ENCODE peak calls at places on chromosomes 1 and 21, in ten cellular contexts. One of them, this sample, is unnamed.

GRCh38 chr1:41394918-41395598 is 33.8 kb downstream of the FOXO6 start:
- DNase-seq in suprapubic skin: no peak
- DNase-seq in K562: peak
- DNase-seq in tibial nerve: no peak
- DNase-seq in ovary: no peak
- DNase-seq in A549: no peak
- DNase-seq in SK-N-SH: peak
- DNase-seq in transverse colon: no peak
- DNase-seq in esophagus muscularis mucosa: no peak
- DNase-seq in HepG2: no peak
- DNase-seq in this sample: peak

GRCh38 chr1:86370627-86371026 is 25.5 kb downstream of the ODF2L start:
- DNase-seq in suprapubic skin: no peak
- DNase-seq in K562: no peak
- DNase-seq in tibial nerve: no peak
- DNase-seq in ovary: no peak
- DNase-seq in A549: no peak
- DNase-seq in SK-N-SH: no peak
- DNase-seq in transverse colon: no peak
- DNase-seq in esophagus muscularis mucosa: no peak
- DNase-seq in HepG2: no peak
- DNase-seq in this sample: no peak

GRCh38 chr1:112257043-112257835 is 138.8 kb upstream of the CTTNBP2NL start:
- DNase-seq in suprapubic skin: no peak
- DNase-seq in K562: no peak
- DNase-seq in tibial nerve: no peak
- DNase-seq in ovary: no peak
- DNase-seq in A549: no peak
- DNase-seq in SK-N-SH: no peak
- DNase-seq in transverse colon: no peak
- DNase-seq in esophagus muscularis mucosa: no peak
- DNase-seq in HepG2: no peak
- DNase-seq in this sample: no peak

GRCh38 chr1:110068646-110069301 is 1.7 kb downstream of the ALX3 start:
- DNase-seq in suprapubic skin: no peak
- DNase-seq in K562: no peak
- DNase-seq in tibial nerve: no peak
- DNase-seq in ovary: no peak
- DNase-seq in A549: no peak
- DNase-seq in SK-N-SH: no peak
- DNase-seq in transverse colon: no peak
- DNase-seq in esophagus muscularis mucosa: no peak
- DNase-seq in HepG2: no peak
- DNase-seq in this sample: no peak

GRCh38 chr1:182185822-182186756 is 124.6 kb upstream of the ZNF648 start:
- DNase-seq in suprapubic skin: no peak
- DNase-seq in K562: no peak
- DNase-seq in tibial nerve: no peak
- DNase-seq in ovary: no peak
- DNase-seq in A549: peak
- DNase-seq in SK-N-SH: no peak
- DNase-seq in transverse colon: no peak
- DNase-seq in esophagus muscularis mucosa: no peak
- DNase-seq in HepG2: peak
- DNase-seq in this sample: no peak

GRCh38 chr1:172959578-172959977 is 91.2 kb downstream of the TNFSF18 start:
- DNase-seq in suprapubic skin: no peak
- DNase-seq in K562: no peak
- DNase-seq in tibial nerve: no peak
- DNase-seq in ovary: no peak
- DNase-seq in A549: no peak
- DNase-seq in SK-N-SH: no peak
- DNase-seq in transverse colon: no peak
- DNase-seq in esophagus muscularis mucosa: no peak
- DNase-seq in HepG2: no peak
- DNase-seq in this sample: no peak

GRCh38 chr1:156859523-156860112 is 701 bp upstream of the INSRR start:
- DNase-seq in suprapubic skin: no peak
- DNase-seq in K562: no peak
- DNase-seq in tibial nerve: no peak
- DNase-seq in ovary: no peak
- DNase-seq in A549: peak
- DNase-seq in SK-N-SH: peak
- DNase-seq in transverse colon: no peak
- DNase-seq in esophagus muscularis mucosa: no peak
- DNase-seq in HepG2: no peak
- DNase-seq in this sample: no peak

GRCh38 chr1:33374336-33375105 is 53.6 kb upstream of the A3GALT2 start:
- DNase-seq in suprapubic skin: peak
- DNase-seq in K562: peak
- DNase-seq in tibial nerve: no peak
- DNase-seq in ovary: no peak
- DNase-seq in A549: no peak
- DNase-seq in SK-N-SH: no peak
- DNase-seq in transverse colon: no peak
- DNase-seq in esophagus muscularis mucosa: no peak
- DNase-seq in HepG2: no peak
- DNase-seq in this sample: no peak

GRCh38 chr1:203992440-203992839 is 80.5 kb upstream of the SOX13 start:
- DNase-seq in suprapubic skin: no peak
- DNase-seq in K562: no peak
- DNase-seq in tibial nerve: no peak
- DNase-seq in ovary: no peak
- DNase-seq in A549: no peak
- DNase-seq in SK-N-SH: no peak
- DNase-seq in transverse colon: no peak
- DNase-seq in esophagus muscularis mucosa: no peak
- DNase-seq in HepG2: no peak
- DNase-seq in this sample: no peak

GRCh38 chr1:90580176-90580575 is 136.9 kb downstream of the BARHL2 start:
- DNase-seq in suprapubic skin: no peak
- DNase-seq in K562: no peak
- DNase-seq in tibial nerve: no peak
- DNase-seq in ovary: no peak
- DNase-seq in A549: no peak
- DNase-seq in SK-N-SH: no peak
- DNase-seq in transverse colon: peak
- DNase-seq in esophagus muscularis mucosa: no peak
- DNase-seq in HepG2: no peak
- DNase-seq in this sample: no peak

GRCh38 chr21:36803051-36803709 is 104.3 kb downstream of the SIM2 start:
- DNase-seq in suprapubic skin: no peak
- DNase-seq in K562: no peak
- DNase-seq in tibial nerve: no peak
- DNase-seq in ovary: no peak
- DNase-seq in A549: no peak
- DNase-seq in SK-N-SH: no peak
- DNase-seq in transverse colon: no peak
- DNase-seq in esophagus muscularis mucosa: no peak
- DNase-seq in HepG2: no peak
- DNase-seq in this sample: no peak

GRCh38 chr1:232950919-232951579 is 638 bp downstream of the NTPCR start:
- DNase-seq in suprapubic skin: no peak
- DNase-seq in K562: peak
- DNase-seq in tibial nerve: no peak
- DNase-seq in ovary: no peak
- DNase-seq in A549: peak
- DNase-seq in SK-N-SH: peak
- DNase-seq in transverse colon: peak
- DNase-seq in esophagus muscularis mucosa: no peak
- DNase-seq in HepG2: peak
- DNase-seq in this sample: no peak

GRCh38 chr1:225544924-225545323 is 108.0 kb downstream of the ENAH start:
- DNase-seq in suprapubic skin: no peak
- DNase-seq in K562: no peak
- DNase-seq in tibial nerve: no peak
- DNase-seq in ovary: no peak
- DNase-seq in A549: no peak
- DNase-seq in SK-N-SH: no peak
- DNase-seq in transverse colon: no peak
- DNase-seq in esophagus muscularis mucosa: no peak
- DNase-seq in HepG2: no peak
- DNase-seq in this sample: no peak

GRCh38 chr1:234975122-234975940 is 153.3 kb downstream of the TOMM20 start:
- DNase-seq in suprapubic skin: peak
- DNase-seq in K562: peak
- DNase-seq in tibial nerve: no peak
- DNase-seq in ovary: no peak
- DNase-seq in A549: peak
- DNase-seq in SK-N-SH: no peak
- DNase-seq in transverse colon: no peak
- DNase-seq in esophagus muscularis mucosa: no peak
- DNase-seq in HepG2: peak
- DNase-seq in this sample: peak

GRCh38 chr1:25204797-25205441 is 27.4 kb downstream of the SYF2 start:
- DNase-seq in suprapubic skin: no peak
- DNase-seq in K562: peak
- DNase-seq in tibial nerve: no peak
- DNase-seq in ovary: no peak
- DNase-seq in A549: peak
- DNase-seq in SK-N-SH: peak
- DNase-seq in transverse colon: no peak
- DNase-seq in esophagus muscularis mucosa: no peak
- DNase-seq in HepG2: peak
- DNase-seq in this sample: peak

GRCh38 chr1:117928881-117929339 is 511 bp downstream of the GDAP2 start:
- DNase-seq in suprapubic skin: peak
- DNase-seq in K562: peak
- DNase-seq in tibial nerve: peak
- DNase-seq in ovary: peak
- DNase-seq in A549: peak
- DNase-seq in SK-N-SH: peak
- DNase-seq in transverse colon: peak
- DNase-seq in esophagus muscularis mucosa: peak
- DNase-seq in HepG2: peak
- DNase-seq in this sample: peak
- TF ChIP-seq EP300 in suprapubic skin: no peak
- TF ChIP-seq EP300 in K562: no peak
- TF ChIP-seq EP300 in tibial nerve: no peak
- TF ChIP-seq EP300 in ovary: no peak
- TF ChIP-seq EP300 in A549: no peak
- TF ChIP-seq EP300 in SK-N-SH: no peak
- TF ChIP-seq EP300 in transverse colon: no peak
- TF ChIP-seq EP300 in esophagus muscularis mucosa: no peak
- TF ChIP-seq EP300 in HepG2: no peak
- TF ChIP-seq EP300 in this sample: no peak

DNA sequence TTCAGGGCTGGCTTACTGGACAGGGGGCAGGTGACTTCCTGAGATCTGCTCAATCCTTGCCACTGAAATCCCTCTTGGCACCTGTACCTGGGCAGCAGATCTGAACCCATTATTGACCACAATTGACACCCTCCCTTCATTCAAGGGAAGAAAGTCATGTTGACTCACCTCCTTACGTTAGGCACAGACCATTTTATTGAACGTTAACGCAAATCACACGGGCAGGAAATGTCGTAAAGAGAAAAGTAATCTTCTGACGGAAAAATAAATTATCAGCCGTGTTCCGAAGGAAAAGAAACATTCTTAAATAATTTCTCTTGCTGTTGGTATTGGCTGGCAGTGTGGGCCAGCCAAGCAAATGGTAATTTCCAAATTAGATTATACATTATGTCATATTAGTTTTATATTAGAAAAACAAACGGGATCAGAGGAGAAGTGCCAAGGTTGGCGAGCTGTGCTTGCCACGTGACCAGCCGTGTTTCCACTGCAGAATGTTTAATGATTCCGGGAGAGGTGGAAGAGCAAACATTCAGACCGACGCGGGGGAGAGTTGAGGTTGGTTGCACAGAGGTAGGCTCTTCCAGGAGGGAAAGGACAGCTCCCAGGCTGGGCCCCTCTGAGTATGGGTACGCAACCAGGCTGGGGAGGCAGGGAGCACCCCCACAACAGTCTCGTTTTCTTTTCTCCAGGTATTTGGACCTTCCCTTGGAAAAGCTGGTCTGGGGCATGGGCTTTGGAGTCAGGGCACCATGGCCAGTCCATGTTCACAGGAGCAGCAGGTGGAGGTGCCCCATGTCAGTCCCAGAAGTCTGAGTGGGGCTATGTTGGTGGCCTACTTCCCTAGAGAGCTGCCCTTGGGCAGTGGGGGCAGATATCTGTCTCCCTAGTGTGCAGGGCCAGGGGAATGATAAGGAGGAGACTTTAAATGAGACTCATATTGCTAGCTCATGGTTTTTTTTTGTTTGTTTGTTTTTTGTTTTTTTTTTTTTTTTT is 121.1 kb downstream of the FOXD2 start:
- DNase-seq in suprapubic skin: no peak
- DNase-seq in K562: no peak
- DNase-seq in tibial nerve: no peak
- DNase-seq in ovary: no peak
- DNase-seq in A549: peak
- DNase-seq in SK-N-SH: no peak
- DNase-seq in transverse colon: peak
- DNase-seq in esophagus muscularis mucosa: no peak
- DNase-seq in HepG2: peak
- DNase-seq in this sample: no peak
- H3K4me3 ChIP-seq in suprapubic skin: peak
- H3K4me3 ChIP-seq in K562: no peak
- H3K4me3 ChIP-seq in tibial nerve: no peak
- H3K4me3 ChIP-seq in ovary: no peak
- H3K4me3 ChIP-seq in A549: peak
- H3K4me3 ChIP-seq in SK-N-SH: no peak
- H3K4me3 ChIP-seq in transverse colon: peak
- H3K4me3 ChIP-seq in esophagus muscularis mucosa: peak
- H3K4me3 ChIP-seq in HepG2: no peak
- H3K4me3 ChIP-seq in this sample: no peak

GRCh38 chr1:39819091-39819812 is 30.6 kb upstream of the BMP8B start:
- DNase-seq in suprapubic skin: no peak
- DNase-seq in K562: no peak
- DNase-seq in tibial nerve: no peak
- DNase-seq in ovary: no peak
- DNase-seq in A549: no peak
- DNase-seq in SK-N-SH: no peak
- DNase-seq in transverse colon: peak
- DNase-seq in esophagus muscularis mucosa: no peak
- DNase-seq in HepG2: no peak
- DNase-seq in this sample: no peak
- TF ChIP-seq EP300 in suprapubic skin: no peak
- TF ChIP-seq EP300 in K562: no peak
- TF ChIP-seq EP300 in tibial nerve: no peak
- TF ChIP-seq EP300 in ovary: no peak
- TF ChIP-seq EP300 in A549: no peak
- TF ChIP-seq EP300 in SK-N-SH: no peak
- TF ChIP-seq EP300 in transverse colon: no peak
- TF ChIP-seq EP300 in esophagus muscularis mucosa: no peak
- TF ChIP-seq EP300 in HepG2: no peak
- TF ChIP-seq EP300 in this sample: no peak

DNA sequence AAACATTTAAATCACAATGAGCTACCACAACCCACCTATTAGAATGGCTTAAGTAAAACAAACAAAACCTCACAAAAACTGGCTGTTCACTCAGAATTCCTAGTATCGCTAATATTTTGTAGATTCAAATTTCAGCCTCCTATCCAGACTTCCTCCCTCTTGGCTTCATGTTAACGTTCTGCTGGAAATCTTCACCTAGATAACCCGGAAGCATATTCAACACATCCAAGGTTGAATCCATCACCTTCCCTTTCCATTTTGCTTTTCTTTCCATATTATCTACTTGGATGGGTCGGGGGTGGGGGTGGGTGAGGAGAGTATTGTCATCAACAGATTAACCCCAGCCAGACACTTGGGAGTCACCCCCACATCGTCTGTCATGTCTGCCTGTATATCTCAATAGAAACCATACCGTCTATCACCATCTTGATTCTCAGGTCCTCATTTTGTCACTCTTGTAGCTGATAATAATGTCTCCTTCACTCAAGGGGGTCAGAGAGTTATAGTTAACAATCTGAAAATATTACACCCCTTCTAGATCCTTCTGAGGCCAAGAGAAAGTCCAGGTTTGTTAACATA is 1.7 kb upstream of the DPH5 start:
- DNase-seq in suprapubic skin: no peak
- DNase-seq in K562: peak
- DNase-seq in tibial nerve: no peak
- DNase-seq in ovary: no peak
- DNase-seq in A549: no peak
- DNase-seq in SK-N-SH: no peak
- DNase-seq in transverse colon: no peak
- DNase-seq in esophagus muscularis mucosa: no peak
- DNase-seq in HepG2: no peak
- DNase-seq in this sample: no peak
- H3K4me3 ChIP-seq in suprapubic skin: no peak
- H3K4me3 ChIP-seq in K562: peak
- H3K4me3 ChIP-seq in tibial nerve: no peak
- H3K4me3 ChIP-seq in ovary: no peak
- H3K4me3 ChIP-seq in A549: peak
- H3K4me3 ChIP-seq in SK-N-SH: no peak
- H3K4me3 ChIP-seq in transverse colon: no peak
- H3K4me3 ChIP-seq in esophagus muscularis mucosa: no peak
- H3K4me3 ChIP-seq in HepG2: no peak
- H3K4me3 ChIP-seq in this sample: no peak